ENCODE peak calls at places on chromosomes 4 and X, in six cellular contexts. P is fibroblast of lung, Q is heart right ventricle, K is coronary artery, V is AG04450, X is lower lobe of right lung. L is an unnamed sample.

GRCh38 chr4:153159728-153160221 is 44.5 kb upstream of the TRIM2 start:
- DNase-seq in V (no peak), P (peak), X (no peak), Q (no peak), K (no peak), L (peak)

GRCh38 chr4:25770844-25771243 is 91.9 kb downstream of the SEL1L3 start:
- DNase-seq in K (no peak), V (no peak), P (no peak), X (no peak), Q (no peak), L (no peak)

GRCh38 chr4:13509442-13509841 is 25.3 kb upstream of the RAB28 start:
- DNase-seq in V (no peak), K (no peak), X (no peak), P (no peak), Q (no peak), L (no peak)

GRCh38 chrX:21798677-21799219 is 40.7 kb upstream of the MBTPS2 start:
- DNase-seq in X (no peak), K (no peak), V (peak), P (peak), Q (no peak), L (peak)

GRCh38 chr4:101171747-101172146 is 175.6 kb downstream of the PPP3CA start:
- DNase-seq in X (no peak), P (peak), Q (no peak), V (no peak), K (no peak), L (peak)

GRCh38 chrX:75155454-75155829 is 641 bp downstream of the ABCB7 start:
- DNase-seq in K (no peak), V (no peak), P (peak), X (no peak), Q (no peak), L (peak)

GRCh38 chrX:19867411-19867732 is 20.0 kb downstream of the SH3KBP1 start:
- DNase-seq in Q (no peak), X (no peak), K (no peak), V (no peak), P (peak), L (no peak)

GRCh38 chr4:128608006-128608405 is 201.5 kb upstream of the JADE1 start:
- DNase-seq in K (no peak), V (no peak), P (no peak), Q (no peak), X (no peak), L (no peak)

GRCh38 chrX:12877386-12877785 is 10.5 kb downstream of the TLR7 start:
- DNase-seq in X (no peak), P (no peak), K (no peak), Q (no peak), V (no peak), L (no peak)

GRCh38 chr4:81621490-81621889 is 149.8 kb upstream of the RASGEF1B start:
- DNase-seq in V (no peak), K (no peak), X (no peak), Q (no peak), P (no peak), L (no peak)

GRCh38 chrX:119121341-119121740 is 6.3 kb downstream of the KIAA1210 start:
- DNase-seq in P (peak), V (no peak), Q (no peak), K (no peak), X (no peak), L (peak)

GRCh38 chrX:34365482-34365881 is 233.4 kb upstream of the FAM47A start:
- DNase-seq in P (no peak), X (no peak), V (no peak), K (no peak), Q (no peak), L (no peak)

GRCh38 chrX:71214604-71215334 is 8.3 kb upstream of the GJB1 start:
- DNase-seq in P (no peak), K (no peak), Q (no peak), V (no peak), X (no peak), L (no peak)

GRCh38 chr4:122500852-122501501 is 44.5 kb upstream of the IL2 start:
- DNase-seq in X (no peak), P (peak), K (no peak), Q (no peak), V (no peak), L (no peak)

GRCh38 chr4:95732061-95732460 is 107.8 kb upstream of the PDHA2 start:
- DNase-seq in Q (no peak), X (no peak), K (no peak), P (peak), V (no peak), L (peak)

GRCh38 chrX:149499766-149500165 is 5.3 kb downstream of the IDS start:
- DNase-seq in V (no peak), X (no peak), P (no peak), K (no peak), Q (no peak), L (no peak)

GRCh38 chrX:130539721-130540321 is 138.0 kb downstream of the RBMX2 start:
- DNase-seq in V (no peak), Q (peak), P (peak), X (peak), K (no peak), L (no peak)

GRCh38 chr4:165293061-165293460 is 34.4 kb upstream of the MSMO1 start:
- DNase-seq in K (no peak), V (no peak), Q (no peak), X (no peak), P (no peak), L (no peak)

GRCh38 chr4:89277412-89277811 is 30.2 kb downstream of the GPRIN3 start:
- DNase-seq in V (no peak), Q (no peak), P (peak), X (no peak), K (no peak), L (no peak)

GRCh38 chrX:46587158-46587557 is 13.6 kb downstream of the CHST7 start:
- DNase-seq in V (no peak), X (no peak), P (peak), Q (no peak), K (no peak), L (peak)

GRCh38 chr4:105291920-105292319 is 145.2 kb downstream of the TET2 start:
- DNase-seq in K (no peak), V (no peak), Q (no peak), P (no peak), X (no peak), L (no peak)

GRCh38 chrX:153703036-153703370 is 15.3 kb downstream of the SLC6A8 start:
- DNase-seq in X (peak), K (no peak), V (peak), P (peak), Q (peak), L (no peak)

GRCh38 chrX:144709841-144710240 is 537.5 kb upstream of the SPANXN1 start:
- DNase-seq in Q (no peak), K (no peak), X (no peak), V (no peak), P (no peak), L (no peak)

GRCh38 chr4:129355529-129355928 is 259.6 kb downstream of the C4orf33 start:
- DNase-seq in X (no peak), P (peak), K (no peak), V (no peak), Q (no peak), L (peak)

GRCh38 chr4:71866212-71866885 is 82.5 kb upstream of the GC start:
- DNase-seq in V (no peak), Q (no peak), K (no peak), P (no peak), X (no peak), L (no peak)

GRCh38 chrX:131812847-131813825 is 210.0 kb upstream of the STK26 start:
- DNase-seq in K (no peak), V (no peak), P (peak), Q (no peak), X (no peak), L (no peak)
- TF ChIP-seq CTCF in K (no peak), V (no peak), P (no peak), Q (peak), X (peak), L (no peak)

GRCh38 chr4:139562067-139562684 is 6.2 kb upstream of the SETD7 start:
- DNase-seq in P (no peak), K (no peak), X (no peak), V (no peak), Q (no peak), L (no peak)

GRCh38 chr4:139559692-139560091 is 3.7 kb upstream of the SETD7 start:
- DNase-seq in V (no peak), X (no peak), P (no peak), Q (no peak), K (no peak), L (no peak)

GRCh38 chr4:139558235-139559094 is 2.4 kb upstream of the SETD7 start:
- DNase-seq in X (no peak), K (no peak), Q (no peak), V (no peak), P (no peak), L (no peak)

GRCh38 chr4:139559095-139559490 is 3.1 kb upstream of the SETD7 start:
- DNase-seq in K (no peak), Q (no peak), P (no peak), X (no peak), V (no peak), L (no peak)

DNA sequence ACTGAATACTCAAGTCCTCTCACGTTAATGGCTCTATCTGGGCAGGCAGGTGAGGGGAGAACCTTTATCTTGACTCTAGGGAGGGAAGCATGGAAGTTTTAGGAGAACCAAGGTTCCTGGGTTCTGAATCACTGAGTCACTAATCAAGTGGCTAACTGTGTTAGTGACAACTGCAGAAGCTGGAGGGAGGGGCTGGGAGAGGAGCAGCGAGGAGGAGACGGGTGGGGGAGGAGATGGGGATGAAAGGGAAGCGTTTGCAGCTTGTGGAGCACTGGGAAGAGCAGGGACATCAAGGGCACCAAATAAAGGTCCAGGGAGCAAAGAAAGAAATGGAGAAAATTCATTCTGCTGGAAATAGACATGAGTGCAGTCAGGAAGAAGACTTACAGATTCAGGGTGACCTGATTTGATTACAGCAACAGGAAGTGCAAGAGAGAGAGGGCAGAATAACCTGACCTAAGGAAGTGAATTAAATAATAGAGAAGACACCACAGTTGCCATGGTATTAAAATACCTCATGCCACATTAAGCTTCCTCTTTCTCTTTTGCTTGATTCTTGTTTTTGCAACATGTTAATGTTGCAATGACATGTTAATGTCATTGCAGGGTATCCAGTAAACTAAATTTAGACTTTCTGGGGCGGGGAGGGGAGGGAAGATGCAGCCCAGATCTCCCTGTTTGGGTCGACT is 4.5 kb upstream of the SETD7 start:
- DNase-seq in V (no peak), P (no peak), X (no peak), K (no peak), Q (no peak), L (no peak)
- H3K27ac ChIP-seq in V (no peak), P (no peak), X (peak), K (no peak), Q (peak), L (no peak)

GRCh38 chrX:128781506-128781905 is 729.3 kb upstream of the ACTRT1 start:
- DNase-seq in P (no peak), X (no peak), V (no peak), Q (no peak), K (no peak), L (no peak)
- TF ChIP-seq CTCF in P (no peak), X (no peak), V (no peak), Q (no peak), K (no peak), L (no peak)

DNA sequence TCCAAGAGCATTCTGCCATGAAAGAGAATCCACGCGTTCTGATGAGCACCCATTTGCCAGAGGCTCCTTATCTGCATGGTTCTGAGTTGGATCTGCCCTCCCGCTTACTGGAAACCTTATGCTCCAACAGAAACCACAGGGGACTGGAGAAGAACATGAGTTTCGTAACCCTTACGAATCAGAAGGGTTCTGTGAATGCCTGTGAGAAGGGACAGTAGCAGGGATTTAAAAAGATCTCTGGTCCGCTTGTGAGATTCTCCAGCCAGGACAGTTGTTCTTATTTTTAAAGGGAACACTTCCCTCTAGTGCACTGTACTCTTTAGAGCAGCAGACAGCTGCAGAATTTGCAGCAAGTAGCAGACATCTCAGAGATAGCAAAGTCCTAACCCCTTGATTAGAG is 22.5 kb upstream of the CENPU start:
- DNase-seq in P (peak), Q (no peak), K (no peak), V (no peak), X (no peak), L (no peak)
- H3K27ac ChIP-seq in P (no peak), Q (peak), K (no peak), V (no peak), X (no peak), L (no peak)

DNA sequence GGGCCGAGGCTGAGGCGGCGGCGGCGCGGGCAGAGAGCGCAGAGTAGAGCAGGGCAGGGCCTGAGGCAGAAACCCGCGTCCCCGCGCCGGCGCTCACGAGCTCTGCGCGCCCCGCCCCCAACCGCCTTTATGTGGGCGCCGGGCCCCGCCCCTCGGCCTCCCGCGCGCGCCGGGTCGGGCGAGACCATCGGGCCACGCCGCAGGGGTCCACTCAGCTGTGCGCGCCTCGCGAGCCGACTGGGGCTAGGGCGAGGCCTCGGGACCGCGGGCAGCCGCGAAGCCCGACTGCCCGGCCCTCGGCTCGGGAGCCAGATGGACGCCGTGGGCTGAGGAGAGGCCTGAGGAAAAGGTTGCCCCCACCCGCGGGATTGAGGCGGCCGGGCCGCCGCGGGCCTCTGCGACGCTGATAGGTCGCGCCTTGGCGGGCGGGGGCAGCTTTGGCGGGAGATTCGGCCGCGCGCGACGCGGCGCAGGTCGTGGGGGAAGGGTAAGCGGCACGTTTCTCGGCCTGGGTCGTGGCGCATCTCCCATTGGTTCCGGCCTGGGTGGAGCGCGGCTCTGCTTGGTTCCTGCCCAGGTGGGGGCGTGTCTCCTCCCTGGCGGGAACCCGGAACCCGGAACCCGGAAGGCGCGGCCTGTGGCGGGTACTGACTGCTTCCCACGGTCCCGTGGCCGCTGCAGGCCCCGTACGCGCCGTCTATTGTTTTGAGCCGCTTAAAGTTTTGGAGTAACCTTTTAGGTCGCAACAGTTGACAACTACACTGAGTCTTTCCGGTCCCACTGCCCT is at the start of gene SLBP:
- DNase-seq in V (peak), P (peak), Q (peak), K (peak), X (peak), L (peak)
- TF ChIP-seq CTCF in V (peak), P (no peak), Q (no peak), K (no peak), X (no peak), L (no peak)

DNA sequence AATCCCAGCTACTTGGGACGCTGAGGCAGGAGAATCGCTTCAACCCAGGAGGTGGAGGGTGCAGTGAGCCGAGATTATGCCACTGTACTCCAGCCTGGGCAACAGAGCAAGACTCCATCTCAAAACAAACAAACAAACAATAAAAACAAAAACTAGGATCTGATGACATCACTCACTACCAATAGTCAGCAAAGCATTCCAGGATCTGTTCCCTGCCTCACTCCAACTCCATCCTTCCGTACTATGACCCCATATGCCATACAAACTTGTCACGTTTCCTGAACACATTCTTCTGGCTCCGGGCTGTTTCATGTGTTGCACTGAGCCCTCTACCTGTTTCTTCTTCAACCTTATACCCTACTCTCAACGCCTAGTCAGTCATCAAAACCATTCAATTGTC is 47.3 kb downstream of the RBM47 start:
- DNase-seq in V (no peak), K (no peak), Q (no peak), P (no peak), X (no peak), L (no peak)
- H3K27ac ChIP-seq in V (no peak), K (no peak), Q (no peak), P (no peak), X (no peak), L (no peak)

DNA sequence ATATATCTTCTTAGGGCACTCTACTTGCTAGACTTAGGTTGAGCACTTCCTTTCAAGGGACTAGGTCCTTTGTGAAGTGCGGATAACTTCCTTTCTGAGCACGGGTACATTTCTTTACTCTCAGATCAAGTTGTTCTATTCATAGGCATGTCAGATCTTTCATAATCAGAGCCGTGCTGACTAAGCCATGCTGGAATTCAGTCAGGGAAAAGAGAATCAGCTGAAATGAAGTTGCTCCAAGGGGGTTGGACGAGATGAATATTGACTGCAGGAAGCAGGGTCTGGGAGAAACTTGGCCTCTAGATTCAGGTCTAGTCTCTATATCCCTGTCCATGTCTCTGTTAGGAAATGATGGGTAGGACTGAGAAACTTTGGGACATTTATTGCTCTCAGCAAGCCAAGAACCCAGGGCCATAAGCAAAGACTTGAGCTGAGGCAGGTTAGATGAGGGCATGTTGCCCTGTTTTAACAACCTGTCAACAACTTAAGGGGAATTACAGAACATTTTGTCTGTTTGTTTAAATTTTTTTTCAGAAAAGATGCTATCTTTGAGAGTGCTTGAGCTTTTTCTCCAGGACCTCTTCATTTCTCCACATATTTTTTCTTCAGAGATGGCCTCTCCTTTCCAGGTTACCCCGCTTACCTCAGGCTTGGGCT is 28.3 kb downstream of the AREG start:
- DNase-seq in Q (no peak), X (no peak), P (peak), K (no peak), V (peak), L (peak)
- TF ChIP-seq CTCF in Q (no peak), X (no peak), P (no peak), K (no peak), V (no peak), L (no peak)

DNA sequence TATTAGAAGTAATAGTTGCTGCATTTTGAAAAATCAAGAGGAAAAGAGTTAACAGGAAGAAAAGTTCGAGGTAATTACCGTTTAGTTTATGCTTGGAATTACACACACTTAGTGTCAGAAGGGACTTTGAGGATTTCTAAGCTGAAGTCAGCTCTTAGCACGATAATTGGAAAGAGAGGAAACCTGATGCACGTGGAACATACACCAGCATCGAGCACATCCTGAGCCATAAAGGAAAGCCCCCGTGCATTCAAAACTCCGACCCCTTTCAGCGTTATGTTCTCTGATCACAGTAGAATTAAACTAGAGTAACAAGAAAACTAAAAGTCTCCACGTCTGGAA is 400 bp upstream of the PAQR3 start:
- DNase-seq in V (no peak), Q (no peak), K (no peak), X (no peak), P (no peak), L (no peak)
- H3K27ac ChIP-seq in V (no peak), Q (peak), K (no peak), X (peak), P (no peak), L (peak)

DNA sequence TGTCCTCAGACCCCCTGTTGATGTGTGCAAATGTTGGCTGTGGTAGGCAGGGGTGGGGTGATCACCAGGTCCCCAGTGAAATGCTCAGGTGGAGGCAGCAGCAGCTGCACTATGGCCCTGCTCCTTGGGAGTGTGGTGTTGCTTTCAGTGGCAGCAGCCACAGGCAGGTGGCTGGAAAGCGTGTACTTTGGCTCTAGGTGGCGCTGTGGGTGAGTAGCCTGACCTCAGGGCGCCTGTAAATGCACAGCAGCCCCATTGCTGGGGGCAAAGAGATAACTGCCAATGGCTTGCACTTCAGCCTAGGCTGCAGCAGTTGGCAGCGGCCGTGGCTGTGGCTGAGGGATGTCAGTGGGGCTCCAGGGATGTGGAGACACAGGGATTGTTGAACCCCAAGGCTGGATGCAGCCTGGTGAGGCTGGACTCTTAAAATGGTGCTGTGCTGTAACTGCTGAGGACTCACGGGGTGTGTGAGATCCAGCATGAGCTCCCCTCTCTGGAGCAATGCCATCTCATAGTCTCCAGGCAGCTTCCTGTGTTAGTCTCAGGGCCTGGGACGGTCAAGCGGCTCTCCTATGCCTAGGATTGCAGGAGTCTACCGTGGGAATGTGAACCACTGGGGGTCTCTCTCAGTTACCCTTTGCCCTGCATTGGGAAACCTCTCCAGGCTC is 421.7 kb upstream of the HTR2C start:
- DNase-seq in P (no peak), X (no peak), Q (no peak), K (no peak), V (no peak), L (no peak)
- TF ChIP-seq CTCF in P (no peak), X (no peak), Q (no peak), K (no peak), V (no peak), L (no peak)

L was measured in foreskin keratinocyte.